ENCODE peak calls at places on chromosomes 16 and 17, in five cellular contexts. E, O, H, X and C are unnamed samples.
A peak's percentile ranks its signal among the peaks of the same experiment; 100 is the strongest.

GRCh38 chr17:32769846-32770245 is 107.1 kb downstream of the MYO1D start:
- DNase-seq in O (no peak), X (no peak), E (no peak), H (peak; percentile 13), C (peak; percentile 47)

GRCh38 chr17:81912441-81913309 is 1.5 kb upstream of the PCYT2 start:
- DNase-seq in O (peak; percentile 68), E (no peak), H (no peak), X (no peak), C (peak; percentile 88)

GRCh38 chr17:44672479-44673093 is 16.3 kb downstream of the MEIOC start:
- DNase-seq in X (no peak), E (no peak), O (no peak), H (no peak), C (peak; percentile 37)

GRCh38 chr16:20674684-20675487 is 22.6 kb downstream of the ACSM1 start:
- DNase-seq in E (no peak), O (peak; percentile 24), X (no peak), H (no peak), C (no peak)

GRCh38 chr16:69319381-69319780 is 8.2 kb downstream of the VPS4A start:
- DNase-seq in X (no peak), O (no peak), H (no peak), E (no peak), C (no peak)

GRCh38 chr16:83312015-83312734 is 495.6 kb upstream of the HSBP1 start:
- DNase-seq in H (no peak), X (no peak), E (no peak), O (no peak), C (no peak)

GRCh38 chr16:46765050-46765449 is 16.9 kb upstream of the MYLK3 start:
- DNase-seq in O (no peak), H (no peak), E (no peak), X (no peak), C (no peak)

GRCh38 chr17:68456529-68457167 is 648 bp downstream of the WIPI1 start:
- DNase-seq in E (peak; percentile 69), H (peak; percentile 89), O (peak; percentile 71), X (no peak), C (peak; percentile 60)

GRCh38 chr16:367333-367903 is 2.9 kb downstream of the MRPL28 start:
- DNase-seq in O (no peak), H (no peak), X (no peak), E (no peak), C (no peak)

GRCh38 chr17:48588519-48588918 is 1.5 kb downstream of the HOXB3 start:
- DNase-seq in H (no peak), X (no peak), E (no peak), O (no peak), C (peak; percentile 72)

GRCh38 chr17:31859487-31860008 is 504 bp upstream of the COPRS start:
- DNase-seq in E (no peak), O (no peak), X (no peak), H (no peak), C (no peak)

GRCh38 chr17:8289103-8289397 is 580 bp downstream of the RANGRF start:
- DNase-seq in E (no peak), X (no peak), O (no peak), H (no peak), C (no peak)